ENCODE peak calls at places on chromosomes 2 and 18, in six cellular contexts. G is ovary, Z is body of pancreas, B is HCT116, N is spleen, X is prostate gland. E is an unnamed sample.

GRCh38 chr2:106138904-106139574 is 55.1 kb downstream of the UXS1 start:
- DNase-seq in G (no peak), Z (no peak), B (no peak), N (no peak), X (no peak), E (no peak)

GRCh38 chr2:234142530-234142929 is 92.0 kb downstream of the SPP2 start:
- DNase-seq in G (no peak), Z (no peak), B (no peak), N (no peak), X (no peak), E (no peak)

GRCh38 chr2:201452058-201452736 is 657 bp downstream of the STRADB start:
- DNase-seq in G (no peak), Z (no peak), B (no peak), N (no peak), X (peak; percentile 17), E (no peak)

GRCh38 chr2:3299703-3300102 is 77.9 kb downstream of the EIPR1 start:
- DNase-seq in G (no peak), Z (no peak), B (no peak), N (no peak), X (no peak), E (peak; percentile 79)

GRCh38 chr2:43421194-43421593 is 174.6 kb downstream of the THADA start:
- DNase-seq in G (no peak), Z (no peak), B (no peak), N (no peak), X (no peak), E (peak; percentile 29)

GRCh38 chr18:62844850-62845643 is 129.7 kb downstream of the PHLPP1 start:
- DNase-seq in G (no peak), Z (no peak), B (no peak), N (no peak), X (no peak), E (no peak)

GRCh38 chr2:62568983-62569837 is 63.2 kb upstream of the TMEM17 start:
- DNase-seq in G (no peak), Z (no peak), B (no peak), N (no peak), X (no peak), E (no peak)

GRCh38 chr18:63741769-63742168 is 33.4 kb upstream of the SERPINB7 start:
- DNase-seq in G (no peak), Z (no peak), B (no peak), N (no peak), X (no peak), E (no peak)

GRCh38 chr2:43480874-43481273 is 115.0 kb downstream of the THADA start:
- DNase-seq in G (no peak), Z (no peak), B (no peak), N (no peak), X (no peak), E (no peak)

GRCh38 chr2:95374029-95374428 is 28.5 kb upstream of the FAHD2A start:
- DNase-seq in G (peak; percentile 26), Z (no peak), B (no peak), N (peak; percentile 41), X (no peak), E (no peak)

GRCh38 chr2:33212151-33212550 is 264.3 kb upstream of the RASGRP3 start:
- DNase-seq in G (no peak), Z (no peak), B (no peak), N (no peak), X (no peak), E (no peak)

GRCh38 chr2:121634354-121635307 is 14.6 kb downstream of the CLASP1 start:
- DNase-seq in G (no peak), Z (no peak), B (peak; percentile 24), N (no peak), X (peak; percentile 20), E (peak; percentile 69)

GRCh38 chr2:16566701-16567100 is 98.9 kb downstream of the CYRIA start:
- DNase-seq in G (no peak), Z (no peak), B (no peak), N (no peak), X (no peak), E (no peak)

GRCh38 chr2:152716805-152717241 is 438 bp downstream of the PRPF40A start:
- DNase-seq in G (peak; percentile 41), Z (peak; percentile 12), B (no peak), N (peak; percentile 84), X (no peak), E (peak; percentile 39)

GRCh38 chr2:36427790-36428243 is 72.2 kb downstream of the CRIM1 start:
- DNase-seq in G (no peak), Z (no peak), B (no peak), N (peak; percentile 65), X (no peak), E (no peak)

GRCh38 chr2:63590621-63591408 is 2.1 kb downstream of the MDH1 start:
- DNase-seq in G (no peak), Z (peak; percentile 36), B (no peak), N (no peak), X (peak; percentile 10), E (no peak)

GRCh38 chr2:164562666-164563065 is 58.6 kb downstream of the GRB14 start:
- DNase-seq in G (no peak), Z (no peak), B (no peak), N (no peak), X (no peak), E (no peak)

GRCh38 chr18:55587341-55588000 is 521 bp downstream of the TCF4 start:
- DNase-seq in G (peak; percentile 52), Z (no peak), B (no peak), N (no peak), X (no peak), E (peak; percentile 21)

GRCh38 chr18:55588876-55589595 is 1.0 kb upstream of the TCF4 start:
- DNase-seq in G (no peak), Z (no peak), B (no peak), N (no peak), X (no peak), E (no peak)

GRCh38 chr18:55586841-55587240 is 1.2 kb downstream of the TCF4 start:
- DNase-seq in G (no peak), Z (no peak), B (no peak), N (no peak), X (no peak), E (no peak)

GRCh38 chr18:55589625-55590291 is 1.8 kb upstream of the TCF4 start:
- DNase-seq in G (peak; percentile 99), Z (peak; percentile 97), B (no peak), N (peak; percentile 98), X (peak; percentile 95), E (peak; percentile 97)

GRCh38 chr18:55588001-55588875 is at the start of gene TCF4:
- DNase-seq in G (peak; percentile 74), Z (peak; percentile 55), B (no peak), N (peak; percentile 89), X (peak; percentile 27), E (peak; percentile 60)
- TF ChIP-seq POLR2A in G (no peak), Z (no peak), B (no peak), N (no peak), X (no peak), E (no peak)

DNA sequence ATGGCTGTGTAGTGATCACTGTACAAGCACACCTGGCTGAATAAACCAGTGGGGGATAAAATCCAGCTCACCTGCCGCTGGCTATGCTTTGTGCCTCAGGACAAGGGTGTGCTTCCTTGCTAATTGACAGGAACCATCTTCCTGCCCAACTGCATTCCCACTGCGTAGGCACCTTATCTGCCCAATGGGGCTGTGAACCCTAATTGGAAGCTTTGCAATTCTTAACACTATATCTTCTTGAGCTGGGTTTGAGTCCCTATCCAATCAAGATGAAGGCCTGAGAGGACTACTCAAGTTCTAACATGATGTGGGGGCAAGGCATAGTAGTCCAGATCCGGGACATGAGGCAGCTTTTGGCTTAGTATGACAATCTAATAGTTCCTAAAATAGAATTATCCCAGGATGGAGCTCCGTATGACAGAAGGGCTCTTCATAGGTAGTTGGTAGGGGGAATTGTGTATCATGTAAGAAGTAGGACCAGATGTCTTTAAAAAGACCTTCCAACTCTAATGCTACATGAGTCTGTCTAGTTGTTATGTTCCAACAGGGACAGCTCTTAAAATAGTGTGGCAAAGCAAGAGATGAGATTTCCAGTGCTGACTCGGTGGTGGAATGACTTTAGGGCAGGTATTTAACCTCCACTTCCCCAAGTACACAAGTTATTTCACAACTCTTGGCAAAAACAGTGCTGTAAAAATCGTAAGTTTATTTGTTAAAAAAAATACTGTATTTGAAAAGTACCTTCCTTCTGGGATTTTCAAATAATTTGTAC is 2.3 kb upstream of the TMEM150A start:
- DNase-seq in G (no peak), Z (no peak), B (no peak), N (no peak), X (no peak), E (peak; percentile 38)
- H3K4me1 ChIP-seq in G (peaks cover 8% of the 10 kb centered on the region), Z (peaks cover 59% of the 10 kb centered on the region), B (peaks cover 17% of the 10 kb centered on the region), N (peaks cover 42% of the 10 kb centered on the region), X (peaks cover 23% of the 10 kb centered on the region), E (peaks cover 29% of the 10 kb centered on the region)

GRCh38 chr2:12173943-12174340 is 427.5 kb downstream of the LPIN1 start:
- DNase-seq in G (no peak), Z (no peak), B (no peak), N (no peak), X (no peak), E (no peak)
- TF ChIP-seq CTCF in G (no peak), Z (no peak), B (no peak), N (no peak), X (no peak), E (no peak)

GRCh38 chr18:27363918-27364317 is 178.8 kb upstream of the CHST9 start:
- DNase-seq in G (no peak), Z (no peak), B (no peak), N (no peak), X (no peak), E (no peak)

GRCh38 chr18:27361477-27361876 is 176.4 kb upstream of the CHST9 start:
- DNase-seq in G (no peak), Z (no peak), B (no peak), N (no peak), X (no peak), E (no peak)

GRCh38 chr18:27366151-27366550 is 181.0 kb upstream of the CHST9 start:
- DNase-seq in G (no peak), Z (no peak), B (no peak), N (no peak), X (no peak), E (no peak)
- TF ChIP-seq POLR2A in G (no peak), Z (no peak), B (no peak), N (no peak), X (no peak), E (no peak)

GRCh38 chr2:85748039-85748438 is 5.8 kb upstream of the ATOH8 start:
- DNase-seq in G (no peak), Z (no peak), B (no peak), N (no peak), X (no peak), E (no peak)
- H3K4me1 ChIP-seq in G (peaks cover 28% of the 10 kb centered on the region), Z (peaks cover 20% of the 10 kb centered on the region), B (peaks cover 24% of the 10 kb centered on the region), N (peaks cover 26% of the 10 kb centered on the region), X (peaks cover 11% of the 10 kb centered on the region), E (peaks cover 45% of the 10 kb centered on the region)

GRCh38 chr2:40230186-40230585 is 221.7 kb downstream of the SLC8A1 start:
- DNase-seq in G (no peak), Z (no peak), B (no peak), N (no peak), X (no peak), E (no peak)

GRCh38 chr2:40228296-40228695 is 223.6 kb downstream of the SLC8A1 start:
- DNase-seq in G (no peak), Z (no peak), B (no peak), N (no peak), X (no peak), E (no peak)

GRCh38 chr2:40227200-40227599 is 224.7 kb downstream of the SLC8A1 start:
- DNase-seq in G (no peak), Z (no peak), B (no peak), N (no peak), X (no peak), E (no peak)

GRCh38 chr2:40225670-40226069 is 226.2 kb downstream of the SLC8A1 start:
- DNase-seq in G (no peak), Z (no peak), B (no peak), N (no peak), X (no peak), E (no peak)

GRCh38 chr2:40230717-40231300 is 221.1 kb downstream of the SLC8A1 start:
- DNase-seq in G (no peak), Z (no peak), B (no peak), N (no peak), X (no peak), E (no peak)
- TF ChIP-seq CTCF in G (no peak), Z (no peak), B (no peak), N (no peak), X (no peak), E (no peak)